ENCODE peak calls at places on chromosomes 3 and 15, in four cellular contexts. Y is neuronal stem cell, T is H9, P is H1. U is an unnamed sample.

GRCh38 chr3:72346526-72346926 is 501.7 kb downstream of the SHQ1 start:
- DNase-seq in Y (no peak), T (no peak), P (no peak), U (peak; percentile 97)

GRCh38 chr3:106206165-106206564 is 337.4 kb upstream of the CBLB start:
- DNase-seq in Y (no peak), T (no peak), P (no peak), U (no peak)

GRCh38 chr3:27900316-27900715 is 178.2 kb upstream of the EOMES start:
- DNase-seq in Y (no peak), T (no peak), P (no peak), U (no peak)

GRCh38 chr15:39404767-39405173 is 176.1 kb upstream of the THBS1 start:
- DNase-seq in Y (no peak), T (no peak), P (no peak), U (peak; percentile 96)

GRCh38 chr3:128329491-128330300 is 137.0 kb downstream of the DNAJB8 start:
- DNase-seq in Y (no peak), T (peak; percentile 3), P (no peak), U (no peak)

GRCh38 chr3:139906441-139906840 is 28.5 kb upstream of the CLSTN2 start:
- DNase-seq in Y (no peak), T (peak; percentile 34), P (peak; percentile 19), U (peak; percentile 81)

GRCh38 chr15:42140383-42141070 is 15.9 kb downstream of the PLA2G4F start:
- DNase-seq in Y (no peak), T (no peak), P (no peak), U (no peak)

GRCh38 chr3:196524527-196524926 is 9.4 kb upstream of the SMCO1 start:
- DNase-seq in Y (no peak), T (no peak), P (no peak), U (no peak)

GRCh38 chr3:41652931-41653330 is 309.0 kb downstream of the ULK4 start:
- DNase-seq in Y (no peak), T (no peak), P (no peak), U (no peak)

GRCh38 chr15:66945842-66946241 is 119.6 kb upstream of the SMAD3 start:
- DNase-seq in Y (no peak), T (no peak), P (no peak), U (no peak)

GRCh38 chr15:29889545-29890329 is 67.5 kb upstream of the TJP1 start:
- DNase-seq in Y (no peak), T (peak; percentile 47), P (no peak), U (peak; percentile 37)

GRCh38 chr3:177597325-177598109 is 400.2 kb upstream of the TBL1XR1 start:
- DNase-seq in Y (no peak), T (no peak), P (no peak), U (peak; percentile 63)

GRCh38 chr15:28980709-28981350 is 95.1 kb downstream of the APBA2 start:
- DNase-seq in Y (no peak), T (no peak), P (no peak), U (no peak)

GRCh38 chr15:80695911-80696651 is 971 bp downstream of the ABHD17C start:
- DNase-seq in Y (no peak), T (no peak), P (no peak), U (peak; percentile 43)

GRCh38 chr3:25558796-25559195 is 105.9 kb downstream of the TOP2B start:
- DNase-seq in Y (no peak), T (no peak), P (no peak), U (no peak)

GRCh38 chr3:100268156-100268555 is 7.4 kb downstream of the TBC1D23 start:
- DNase-seq in Y (no peak), T (no peak), P (no peak), U (no peak)
- H2BK12ac ChIP-seq in Y (no peak overlapping the region), T (no peak overlapping the region), P (no peak overlapping the region), U (no peak overlapping the region)

GRCh38 chr3:3499987-3500386 is 299.2 kb upstream of the LRRN1 start:
- DNase-seq in Y (no peak), T (no peak), P (no peak), U (no peak)

GRCh38 chr3:3499012-3499411 is 300.2 kb upstream of the LRRN1 start:
- DNase-seq in Y (no peak), T (no peak), P (no peak), U (no peak)
- H2BK12ac ChIP-seq in Y (no peak overlapping the region), T (no peak overlapping the region), P (no peak overlapping the region), U (no peak overlapping the region)

GRCh38 chr15:77656294-77656693 is 23.6 kb upstream of the LINGO1 start:
- DNase-seq in Y (no peak), T (no peak), P (no peak), U (no peak)

GRCh38 chr15:77653832-77654480 is 21.2 kb upstream of the LINGO1 start:
- DNase-seq in Y (no peak), T (no peak), P (no peak), U (no peak)

GRCh38 chr15:77659350-77660321 is 26.9 kb upstream of the LINGO1 start:
- DNase-seq in Y (no peak), T (peak; percentile 75), P (no peak), U (peak; percentile 57)

GRCh38 chr15:77657629-77658238 is 25.0 kb upstream of the LINGO1 start:
- DNase-seq in Y (no peak), T (no peak), P (no peak), U (no peak)

GRCh38 chr15:77654975-77655374 is 22.3 kb upstream of the LINGO1 start:
- DNase-seq in Y (no peak), T (peak; percentile 76), P (no peak), U (peak; percentile 11)
- H2BK12ac ChIP-seq in Y (no peak overlapping the region), T (no peak overlapping the region), P (peak overlapping the region; percentile 70), U (no peak overlapping the region)

GRCh38 chr15:90579213-90579612 is 49.5 kb downstream of the CRTC3 start:
- DNase-seq in Y (no peak), T (no peak), P (no peak), U (no peak)
- H2BK12ac ChIP-seq in Y (no peak overlapping the region), T (no peak overlapping the region), P (no peak overlapping the region), U (no peak overlapping the region)

DNA sequence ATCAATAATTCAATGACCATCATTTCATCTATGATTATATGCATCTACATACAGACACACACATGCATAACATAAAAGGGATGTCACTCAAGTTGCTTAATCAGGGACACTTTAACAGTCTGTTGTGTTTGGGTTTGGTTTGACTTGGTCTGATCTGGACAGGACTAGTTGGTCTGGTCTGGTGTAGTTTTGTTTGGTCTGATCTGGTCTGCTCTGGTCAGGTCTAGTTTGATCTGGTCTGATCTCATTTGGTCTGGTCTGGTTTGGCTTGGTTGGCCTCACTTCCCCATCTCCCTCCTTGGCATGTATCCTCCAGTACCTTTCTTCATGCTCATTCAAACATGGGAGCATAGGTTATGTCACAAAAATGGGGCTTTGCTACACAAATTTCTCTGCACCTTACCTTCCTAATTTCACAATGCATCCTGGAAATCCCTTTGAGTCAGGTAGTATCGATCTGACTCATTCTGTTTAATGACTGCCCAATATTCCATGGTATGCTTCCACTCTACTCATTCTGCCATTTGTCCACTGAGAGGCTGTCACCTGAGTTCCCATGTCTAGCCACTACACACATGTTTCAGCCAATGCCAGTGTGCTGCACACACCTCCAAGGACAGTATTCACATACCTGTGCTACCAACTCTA is 73.0 kb upstream of the TPM1 start:
- DNase-seq in Y (no peak), T (no peak), P (no peak), U (no peak)
- H2BK12ac ChIP-seq in Y (no peak overlapping the region), T (no peak overlapping the region), P (no peak overlapping the region), U (no peak overlapping the region)

DNA sequence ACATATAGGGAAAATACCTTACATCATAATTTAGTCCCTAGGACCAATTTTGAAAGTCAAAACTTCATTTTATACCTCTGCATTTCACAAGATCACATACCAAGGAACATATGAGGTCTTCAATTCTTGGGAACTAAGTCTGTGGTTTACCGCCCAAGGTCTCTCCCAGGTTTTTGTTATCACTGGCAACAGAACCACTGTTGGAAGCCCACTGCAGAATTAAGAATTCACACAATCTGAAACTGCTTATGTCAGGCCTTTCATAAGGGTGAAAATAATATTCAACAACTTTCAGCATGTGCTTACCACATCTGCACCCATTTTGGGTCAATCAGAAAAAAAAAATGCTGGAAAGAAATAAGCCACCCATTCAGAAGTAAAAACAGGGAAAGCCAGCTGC is 107.2 kb upstream of the MME start:
- DNase-seq in Y (no peak), T (no peak), P (no peak), U (no peak)
- H2BK12ac ChIP-seq in Y (no peak overlapping the region), T (no peak overlapping the region), P (no peak overlapping the region), U (no peak overlapping the region)

GRCh38 chr3:24154751-24155150 is 209.7 kb downstream of the NR1D2 start:
- DNase-seq in Y (no peak), T (no peak), P (no peak), U (no peak)

GRCh38 chr3:24158756-24159155 is 213.7 kb downstream of the NR1D2 start:
- DNase-seq in Y (no peak), T (no peak), P (no peak), U (no peak)

GRCh38 chr3:24155291-24155690 is 210.2 kb downstream of the NR1D2 start:
- DNase-seq in Y (no peak), T (no peak), P (no peak), U (no peak)

GRCh38 chr3:24156466-24156865 is 211.4 kb downstream of the NR1D2 start:
- DNase-seq in Y (no peak), T (no peak), P (no peak), U (peak; percentile 77)

DNA sequence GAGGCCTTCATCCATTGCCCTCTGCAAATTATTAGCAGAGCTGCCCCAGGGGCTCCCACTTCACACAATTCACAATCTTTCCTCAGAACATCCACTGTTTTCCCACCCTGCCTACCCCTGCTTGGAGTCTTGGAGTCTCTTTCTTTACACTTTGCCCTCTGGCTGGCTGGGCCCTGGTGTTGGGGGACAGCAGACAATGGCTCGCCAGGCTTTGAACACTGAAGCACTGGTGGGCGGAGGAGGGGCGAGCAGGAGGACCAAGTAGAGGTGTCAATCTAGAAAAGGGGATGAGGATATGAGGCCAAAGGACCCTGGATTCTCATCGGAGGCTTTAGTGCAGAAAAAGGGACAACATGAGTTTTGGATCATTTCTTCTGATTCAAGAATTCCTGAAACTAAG is 212.0 kb downstream of the NR1D2 start:
- DNase-seq in Y (no peak), T (no peak), P (no peak), U (no peak)
- H2BK12ac ChIP-seq in Y (no peak overlapping the region), T (no peak overlapping the region), P (no peak overlapping the region), U (no peak overlapping the region)

DNA sequence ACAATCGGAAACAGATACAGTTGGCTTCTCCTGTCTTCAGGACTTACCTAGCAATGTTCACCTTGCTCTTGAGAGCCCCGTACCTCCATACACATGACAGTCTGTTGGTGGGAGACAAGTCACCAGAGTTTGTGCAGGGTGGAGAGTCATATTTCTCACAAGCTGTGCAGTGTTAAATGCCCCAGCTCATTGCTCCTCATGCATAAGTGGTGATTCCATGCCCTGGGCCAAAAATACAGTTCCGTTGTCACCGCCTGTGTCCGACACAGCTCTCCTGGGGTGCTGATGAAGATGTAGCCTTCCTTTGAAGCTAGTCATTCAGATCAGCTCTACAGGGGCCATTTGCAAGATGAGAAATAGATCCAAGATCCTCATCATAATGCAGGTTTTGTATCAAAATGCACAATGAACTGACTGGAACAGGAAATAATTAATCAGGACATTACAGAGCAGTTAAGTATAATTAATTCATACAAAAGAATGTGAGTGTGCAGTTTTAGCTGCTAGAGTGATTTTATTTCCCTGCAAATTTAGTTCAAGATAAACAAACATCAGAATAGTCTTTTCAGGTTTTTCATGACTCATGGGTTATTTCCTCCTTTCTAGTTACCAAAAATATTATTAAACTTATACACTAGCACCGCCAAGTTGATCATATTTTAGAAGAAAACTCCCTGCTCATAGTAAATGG is 66.5 kb downstream of the CD47 start:
- DNase-seq in Y (no peak), T (no peak), P (no peak), U (no peak)
- H2BK12ac ChIP-seq in Y (no peak overlapping the region), T (no peak overlapping the region), P (no peak overlapping the region), U (no peak overlapping the region)